ENCODE peak calls at places on chromosomes 1 and 21, in four cellular contexts. L, P, C and I are unnamed samples.

GRCh38 chr21:15062566-15062965 is 2.2 kb downstream of the NRIP1 start:
- DNase-seq in P (no peak), L (no peak), C (peak; percentile 21), I (no peak)

GRCh38 chr1:2817784-2818564 is 16.5 kb upstream of the TTC34 start:
- DNase-seq in L (no peak), C (no peak), P (peak; percentile 11), I (no peak)

GRCh38 chr1:67590329-67590728 is 94.7 kb upstream of the GADD45A start:
- DNase-seq in P (peak; percentile 51), L (peak; percentile 14), C (no peak), I (peak; percentile 68)

GRCh38 chr1:226548281-226549093 is at the start of gene STUM:
- DNase-seq in L (peak; percentile 80), C (peak; percentile 30), P (peak; percentile 69), I (no peak)

GRCh38 chr21:46634966-46635323 is 529 bp upstream of the PRMT2 start:
- DNase-seq in P (no peak), C (peak; percentile 45), L (peak; percentile 69), I (no peak)

GRCh38 chr1:15833069-15833679 is 14.3 kb upstream of the SPEN start:
- DNase-seq in C (peak; percentile 12), L (no peak), P (peak; percentile 53), I (peak; percentile 82)

GRCh38 chr1:9689011-9689706 is 37.6 kb downstream of the PIK3CD start:
- DNase-seq in L (peak; percentile 91), P (peak; percentile 93), C (peak; percentile 60), I (peak; percentile 95)

GRCh38 chr1:119367332-119368124 is 1.1 kb upstream of the HAO2 start:
- DNase-seq in C (no peak), P (no peak), L (peak; percentile 63), I (no peak)

GRCh38 chr1:201248721-201249559 is 34.4 kb upstream of the PKP1 start:
- DNase-seq in P (no peak), C (no peak), L (no peak), I (no peak)

GRCh38 chr1:54538538-54538937 is 9.5 kb upstream of the ACOT11 start:
- DNase-seq in C (no peak), L (no peak), P (no peak), I (no peak)

GRCh38 chr21:40349591-40349990 is 482.4 kb downstream of the PCP4 start:
- DNase-seq in L (no peak), P (no peak), C (no peak), I (no peak)

GRCh38 chr21:35051287-35051818 is 2.3 kb upstream of the RUNX1 start:
- DNase-seq in L (peak; percentile 78), C (peak; percentile 3), P (peak; percentile 88), I (peak; percentile 93)

GRCh38 chr1:56389813-56390539 is 189.4 kb downstream of the PLPP3 start:
- DNase-seq in C (no peak), P (no peak), L (peak; percentile 68), I (no peak)

GRCh38 chr1:34356862-34357261 is 180.2 kb downstream of the C1orf94 start:
- DNase-seq in L (no peak), C (no peak), P (no peak), I (no peak)

GRCh38 chr1:173168941-173169340 is 38.2 kb downstream of the TNFSF4 start:
- DNase-seq in L (no peak), C (no peak), P (no peak), I (no peak)

GRCh38 chr1:13820456-13820855 is 120.5 kb downstream of the PRDM2 start:
- DNase-seq in C (no peak), P (no peak), L (no peak), I (no peak)

GRCh38 chr1:51859333-51859732 is 19.2 kb downstream of the NRDC start:
- DNase-seq in L (no peak), C (no peak), P (no peak), I (no peak)

GRCh38 chr1:112298558-112298957 is 97.5 kb upstream of the CTTNBP2NL start:
- DNase-seq in L (peak; percentile 87), P (peak; percentile 50), C (peak; percentile 23), I (no peak)

GRCh38 chr1:228407118-228408040 is 744 bp upstream of the TRIM11 start:
- DNase-seq in P (no peak), L (no peak), C (no peak), I (no peak)

GRCh38 chr1:238101923-238102322 is 211.2 kb upstream of the ZP4 start:
- DNase-seq in P (no peak), C (no peak), L (no peak), I (no peak)

GRCh38 chr1:234863596-234863995 is 253.6 kb upstream of the IRF2BP2 start:
- DNase-seq in C (no peak), P (no peak), L (no peak), I (no peak)

GRCh38 chr1:2929335-2929734 is 91.9 kb upstream of the ACTRT2 start:
- DNase-seq in C (no peak), P (no peak), L (no peak), I (no peak)

GRCh38 chr1:8590696-8591351 is 226.6 kb downstream of the RERE start:
- DNase-seq in P (no peak), C (no peak), L (no peak), I (no peak)

GRCh38 chr21:45986316-45987051 is 4.9 kb downstream of the COL6A1 start:
- DNase-seq in L (no peak), C (no peak), P (peak; percentile 23), I (peak; percentile 43)

GRCh38 chr1:80565416-80565815 is 1235.3 kb upstream of the ADGRL2 start:
- DNase-seq in C (no peak), L (no peak), P (no peak), I (no peak)

GRCh38 chr21:44526096-44526997 is 13.6 kb downstream of the KRTAP10-1 start:
- DNase-seq in L (no peak), C (no peak), P (peak; percentile 15), I (peak; percentile 38)

GRCh38 chr1:15118579-15118978 is 35.0 kb upstream of the TMEM51 start:
- DNase-seq in C (no peak), L (no peak), P (no peak), I (no peak)

GRCh38 chr21:43736224-43736883 is 17.4 kb downstream of the PDXK start:
- DNase-seq in P (no peak), L (no peak), C (no peak), I (no peak)

GRCh38 chr1:241156231-241156965 is 200.6 kb downstream of the RGS7 start:
- DNase-seq in P (no peak), C (no peak), L (no peak), I (no peak)

GRCh38 chr1:83546863-83547262 is 452.1 kb downstream of the TTLL7 start:
- DNase-seq in C (no peak), P (no peak), L (no peak), I (no peak)

GRCh38 chr1:6600410-6601048 is 2.1 kb downstream of the KLHL21 start:
- DNase-seq in P (peak; percentile 72), L (no peak), C (no peak), I (no peak)

GRCh38 chr1:41314781-41315481 is 46.3 kb upstream of the FOXO6 start:
- DNase-seq in P (no peak), L (no peak), C (peak; percentile 87), I (no peak)

GRCh38 chr1:151542710-151543129 is 2.6 kb downstream of the TUFT1 start:
- DNase-seq in P (no peak), L (no peak), C (no peak), I (no peak)

GRCh38 chr1:156571261-156571958 is 955 bp downstream of the IQGAP3 start:
- DNase-seq in C (no peak), P (no peak), L (no peak), I (no peak)

GRCh38 chr1:7177438-7178126 is 392.3 kb downstream of the CAMTA1 start:
- DNase-seq in C (no peak), P (no peak), L (peak; percentile 55), I (no peak)

GRCh38 chr1:66478116-66478515 is 55.8 kb upstream of the SGIP1 start:
- DNase-seq in P (no peak), L (no peak), C (no peak), I (no peak)